ENCODE peak calls at places on chromosomes 12 and 14, in four cellular contexts. A is stimulated activated CD8-positive, alpha-beta memory T cell treated with anti-CD3 and anti-CD28 coated beads, Interleukin-15, amount 100 ng/mL, for 4 hours; X is thoracic aorta; M is mesendoderm. J is an unnamed sample.

GRCh38 chr12:57574795-57575194 is 16.2 kb upstream of the PIP4K2C start:
- DNase-seq in M (no peak), X (no peak), A (no peak), J (no peak)

GRCh38 chr12:124358572-124358971 is 63.7 kb downstream of the RFLNA start:
- DNase-seq in X (no peak), M (no peak), A (no peak), J (no peak)

GRCh38 chr12:124361074-124361965 is 66.4 kb downstream of the RFLNA start:
- DNase-seq in A (no peak), M (no peak), X (no peak), J (no peak)

GRCh38 chr14:22838631-22839041 is 2.3 kb downstream of the MMP14 start:
- DNase-seq in M (peak), X (no peak), A (no peak), J (no peak)

GRCh38 chr12:92288533-92288932 is 142.9 kb upstream of the BTG1 start:
- DNase-seq in M (no peak), A (no peak), X (no peak), J (no peak)

GRCh38 chr14:61847861-61848260 is 85.6 kb downstream of the SNAPC1 start:
- DNase-seq in A (no peak), X (no peak), M (no peak), J (no peak)

GRCh38 chr14:52248057-52248456 is 19.4 kb upstream of the PTGDR start:
- DNase-seq in X (no peak), M (no peak), A (no peak), J (no peak)

GRCh38 chr14:32087173-32087861 is 10.2 kb downstream of the ARHGAP5 start:
- DNase-seq in M (peak), A (no peak), X (no peak), J (no peak)

GRCh38 chr14:23366163-23366921 is 1.4 kb upstream of the EFS start:
- DNase-seq in A (no peak), X (no peak), M (peak), J (no peak)

GRCh38 chr12:109737111-109737510 is 23.5 kb downstream of the FAM222A start:
- DNase-seq in X (no peak), M (no peak), A (no peak), J (no peak)

J was measured in GOT3.